ENCODE peak calls at places on chromosomes 16 and 17, in ten cellular contexts. One of them, this sample, is unnamed.

GRCh38 chr16:50627419-50627818 is 53.7 kb downstream of the SNX20 start:
- DNase-seq in G401: peak
- DNase-seq in NCI-H1694 treated with DMSO at 0.1 percent for 48 hours: peak
- DNase-seq in activated naive CD8-positive, alpha-beta T cell treated with anti-CD3 and anti-CD28 coated beads, Interleukin-2, amount 50 U/mL, for 24 hours: peak
- DNase-seq in T-cell: peak
- DNase-seq in IMR-90: no peak
- DNase-seq in activated naive CD4-positive, alpha-beta T cell: peak
- DNase-seq in RPMI8226: peak
- DNase-seq in T-helper 1 cell: peak
- DNase-seq in ELR: peak
- DNase-seq in this sample: peak

GRCh38 chr16:19094542-19095365 is 19.0 kb upstream of the ITPRIPL2 start:
- DNase-seq in RPMI8226: peak
- DNase-seq in activated naive CD4-positive, alpha-beta T cell: no peak
- DNase-seq in T-helper 1 cell: no peak
- DNase-seq in activated naive CD8-positive, alpha-beta T cell treated with anti-CD3 and anti-CD28 coated beads, Interleukin-2, amount 50 U/mL, for 24 hours: no peak
- DNase-seq in IMR-90: no peak
- DNase-seq in NCI-H1694 treated with DMSO at 0.1 percent for 48 hours: no peak
- DNase-seq in G401: no peak
- DNase-seq in ELR: peak
- DNase-seq in T-cell: no peak
- DNase-seq in this sample: no peak

GRCh38 chr17:65064452-65065019 is 8.0 kb upstream of the GNA13 start:
- DNase-seq in T-cell: no peak
- DNase-seq in activated naive CD8-positive, alpha-beta T cell treated with anti-CD3 and anti-CD28 coated beads, Interleukin-2, amount 50 U/mL, for 24 hours: no peak
- DNase-seq in IMR-90: peak
- DNase-seq in T-helper 1 cell: no peak
- DNase-seq in G401: no peak
- DNase-seq in ELR: peak
- DNase-seq in NCI-H1694 treated with DMSO at 0.1 percent for 48 hours: no peak
- DNase-seq in RPMI8226: no peak
- DNase-seq in activated naive CD4-positive, alpha-beta T cell: no peak
- DNase-seq in this sample: no peak

GRCh38 chr17:57747221-57748017 is 2.3 kb upstream of the CCDC182 start:
- DNase-seq in activated naive CD8-positive, alpha-beta T cell treated with anti-CD3 and anti-CD28 coated beads, Interleukin-2, amount 50 U/mL, for 24 hours: peak
- DNase-seq in G401: peak
- DNase-seq in activated naive CD4-positive, alpha-beta T cell: no peak
- DNase-seq in NCI-H1694 treated with DMSO at 0.1 percent for 48 hours: peak
- DNase-seq in ELR: peak
- DNase-seq in T-cell: no peak
- DNase-seq in T-helper 1 cell: peak
- DNase-seq in RPMI8226: peak
- DNase-seq in IMR-90: peak
- DNase-seq in this sample: peak

GRCh38 chr16:87747626-87748025 is 18.2 kb downstream of the KLHDC4 start:
- DNase-seq in RPMI8226: no peak
- DNase-seq in ELR: no peak
- DNase-seq in T-cell: no peak
- DNase-seq in NCI-H1694 treated with DMSO at 0.1 percent for 48 hours: no peak
- DNase-seq in IMR-90: no peak
- DNase-seq in activated naive CD8-positive, alpha-beta T cell treated with anti-CD3 and anti-CD28 coated beads, Interleukin-2, amount 50 U/mL, for 24 hours: no peak
- DNase-seq in activated naive CD4-positive, alpha-beta T cell: no peak
- DNase-seq in T-helper 1 cell: no peak
- DNase-seq in G401: no peak
- DNase-seq in this sample: no peak

GRCh38 chr17:80482555-80483308 is 6.3 kb upstream of the NPTX1 start:
- DNase-seq in activated naive CD4-positive, alpha-beta T cell: no peak
- DNase-seq in RPMI8226: no peak
- DNase-seq in IMR-90: no peak
- DNase-seq in NCI-H1694 treated with DMSO at 0.1 percent for 48 hours: no peak
- DNase-seq in G401: no peak
- DNase-seq in T-cell: no peak
- DNase-seq in T-helper 1 cell: no peak
- DNase-seq in activated naive CD8-positive, alpha-beta T cell treated with anti-CD3 and anti-CD28 coated beads, Interleukin-2, amount 50 U/mL, for 24 hours: no peak
- DNase-seq in ELR: no peak
- DNase-seq in this sample: no peak

GRCh38 chr16:11742041-11742535 is 569 bp downstream of the TXNDC11 start:
- DNase-seq in activated naive CD8-positive, alpha-beta T cell treated with anti-CD3 and anti-CD28 coated beads, Interleukin-2, amount 50 U/mL, for 24 hours: peak
- DNase-seq in ELR: peak
- DNase-seq in G401: no peak
- DNase-seq in RPMI8226: no peak
- DNase-seq in activated naive CD4-positive, alpha-beta T cell: no peak
- DNase-seq in T-cell: no peak
- DNase-seq in T-helper 1 cell: peak
- DNase-seq in IMR-90: no peak
- DNase-seq in NCI-H1694 treated with DMSO at 0.1 percent for 48 hours: no peak
- DNase-seq in this sample: no peak

GRCh38 chr17:56679148-56679766 is 85.8 kb downstream of the NOG start:
- DNase-seq in activated naive CD4-positive, alpha-beta T cell: no peak
- DNase-seq in RPMI8226: peak
- DNase-seq in ELR: peak
- DNase-seq in NCI-H1694 treated with DMSO at 0.1 percent for 48 hours: peak
- DNase-seq in IMR-90: peak
- DNase-seq in activated naive CD8-positive, alpha-beta T cell treated with anti-CD3 and anti-CD28 coated beads, Interleukin-2, amount 50 U/mL, for 24 hours: peak
- DNase-seq in T-helper 1 cell: no peak
- DNase-seq in G401: peak
- DNase-seq in T-cell: no peak
- DNase-seq in this sample: no peak

GRCh38 chr17:6041261-6041660 is 28.9 kb upstream of the WSCD1 start:
- DNase-seq in activated naive CD8-positive, alpha-beta T cell treated with anti-CD3 and anti-CD28 coated beads, Interleukin-2, amount 50 U/mL, for 24 hours: no peak
- DNase-seq in IMR-90: no peak
- DNase-seq in ELR: no peak
- DNase-seq in T-cell: no peak
- DNase-seq in T-helper 1 cell: no peak
- DNase-seq in activated naive CD4-positive, alpha-beta T cell: no peak
- DNase-seq in G401: peak
- DNase-seq in RPMI8226: no peak
- DNase-seq in NCI-H1694 treated with DMSO at 0.1 percent for 48 hours: peak
- DNase-seq in this sample: peak

GRCh38 chr17:58344791-58345157 is 7.2 kb downstream of the SUPT4H1 start:
- DNase-seq in G401: no peak
- DNase-seq in IMR-90: no peak
- DNase-seq in ELR: no peak
- DNase-seq in activated naive CD4-positive, alpha-beta T cell: peak
- DNase-seq in T-cell: peak
- DNase-seq in T-helper 1 cell: peak
- DNase-seq in RPMI8226: peak
- DNase-seq in NCI-H1694 treated with DMSO at 0.1 percent for 48 hours: no peak
- DNase-seq in activated naive CD8-positive, alpha-beta T cell treated with anti-CD3 and anti-CD28 coated beads, Interleukin-2, amount 50 U/mL, for 24 hours: peak
- DNase-seq in this sample: no peak